ENCODE peak calls at places on chromosomes 5 and 9, in five cellular contexts. One of them, this sample, is unnamed.

GRCh38 chr9:109478665-109479380 is 19.3 kb downstream of the PTPN3 start:
- DNase-seq in A549: no peak
- DNase-seq in GM12878: no peak
- DNase-seq in endothelial cell of umbilical vein: no peak
- DNase-seq in HepG2: peak; percentile 36
- DNase-seq in this sample: no peak

GRCh38 chr9:127178646-127179632 is 56.5 kb upstream of the ANGPTL2 start:
- DNase-seq in A549: no peak
- DNase-seq in GM12878: no peak
- DNase-seq in endothelial cell of umbilical vein: peak; percentile 53
- DNase-seq in HepG2: no peak
- DNase-seq in this sample: no peak

GRCh38 chr9:15999422-16000339 is 446.8 kb downstream of the CCDC171 start:
- DNase-seq in A549: peak; percentile 79
- DNase-seq in GM12878: no peak
- DNase-seq in endothelial cell of umbilical vein: peak; percentile 52
- DNase-seq in HepG2: no peak
- DNase-seq in this sample: peak; percentile 45

GRCh38 chr5:136054133-136054996 is 25.6 kb downstream of the TGFBI start:
- DNase-seq in A549: no peak
- DNase-seq in GM12878: no peak
- DNase-seq in endothelial cell of umbilical vein: no peak
- DNase-seq in HepG2: no peak
- DNase-seq in this sample: no peak

GRCh38 chr5:98563885-98564653 is 209.4 kb upstream of the RGMB start:
- DNase-seq in A549: no peak
- DNase-seq in GM12878: no peak
- DNase-seq in endothelial cell of umbilical vein: no peak
- DNase-seq in HepG2: no peak
- DNase-seq in this sample: no peak

GRCh38 chr5:142186821-142187594 is 78.4 kb downstream of the NDFIP1 start:
- DNase-seq in A549: peak; percentile 7
- DNase-seq in GM12878: no peak
- DNase-seq in endothelial cell of umbilical vein: no peak
- DNase-seq in HepG2: peak; percentile 38
- DNase-seq in this sample: peak; percentile 37

GRCh38 chr5:152094076-152094475 is 169.4 kb upstream of the GLRA1 start:
- DNase-seq in A549: no peak
- DNase-seq in GM12878: no peak
- DNase-seq in endothelial cell of umbilical vein: no peak
- DNase-seq in HepG2: no peak
- DNase-seq in this sample: no peak

GRCh38 chr5:18882162-18882561 is 1105.8 kb downstream of the CDH18 start:
- DNase-seq in A549: no peak
- DNase-seq in GM12878: no peak
- DNase-seq in endothelial cell of umbilical vein: no peak
- DNase-seq in HepG2: no peak
- DNase-seq in this sample: no peak

GRCh38 chr5:123125172-123125508 is 36.1 kb downstream of the PRDM6 start:
- DNase-seq in A549: no peak
- DNase-seq in GM12878: no peak
- DNase-seq in endothelial cell of umbilical vein: no peak
- DNase-seq in HepG2: no peak
- DNase-seq in this sample: no peak

GRCh38 chr5:13276143-13276542 is 668.3 kb downstream of the DNAH5 start:
- DNase-seq in A549: no peak
- DNase-seq in GM12878: no peak
- DNase-seq in endothelial cell of umbilical vein: no peak
- DNase-seq in HepG2: no peak
- DNase-seq in this sample: no peak

GRCh38 chr5:13278148-13278547 is 666.3 kb downstream of the DNAH5 start:
- DNase-seq in A549: peak; percentile 18
- DNase-seq in GM12878: no peak
- DNase-seq in endothelial cell of umbilical vein: no peak
- DNase-seq in HepG2: no peak
- DNase-seq in this sample: peak; percentile 11
- TF ChIP-seq MYC in A549: no peak
- TF ChIP-seq MYC in GM12878: no peak
- TF ChIP-seq MYC in endothelial cell of umbilical vein: no peak
- TF ChIP-seq MYC in HepG2: no peak
- TF ChIP-seq MYC in this sample: no peak

DNA sequence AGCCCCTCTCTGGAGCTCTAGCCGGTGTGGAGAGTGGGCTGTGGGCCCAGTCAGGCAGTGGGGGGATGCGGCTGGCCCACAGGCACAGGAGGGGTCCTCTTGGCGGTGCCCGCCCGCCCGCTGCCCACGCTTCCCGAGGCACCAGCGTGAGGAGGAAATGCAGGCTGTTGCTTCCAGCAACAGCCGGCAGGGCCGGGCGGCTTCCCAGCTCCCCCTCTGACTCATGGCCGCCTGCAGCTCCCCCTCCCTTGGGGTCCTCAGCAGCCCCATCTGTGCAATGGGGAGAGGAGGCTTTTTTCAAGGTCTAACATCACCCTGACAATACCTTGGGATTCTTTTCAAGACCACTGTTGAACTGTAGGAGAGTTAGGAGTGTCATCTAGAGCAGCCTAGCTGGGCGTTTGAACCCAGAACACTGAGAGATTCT is 10.4 kb downstream of the CXXC5 start:
- DNase-seq in A549: no peak
- DNase-seq in GM12878: no peak
- DNase-seq in endothelial cell of umbilical vein: peak; percentile 59
- DNase-seq in HepG2: no peak
- DNase-seq in this sample: peak; percentile 46
- TF ChIP-seq CTCF in A549: no peak
- TF ChIP-seq CTCF in GM12878: no peak
- TF ChIP-seq CTCF in endothelial cell of umbilical vein: no peak
- TF ChIP-seq CTCF in HepG2: no peak
- TF ChIP-seq CTCF in this sample: no peak

DNA sequence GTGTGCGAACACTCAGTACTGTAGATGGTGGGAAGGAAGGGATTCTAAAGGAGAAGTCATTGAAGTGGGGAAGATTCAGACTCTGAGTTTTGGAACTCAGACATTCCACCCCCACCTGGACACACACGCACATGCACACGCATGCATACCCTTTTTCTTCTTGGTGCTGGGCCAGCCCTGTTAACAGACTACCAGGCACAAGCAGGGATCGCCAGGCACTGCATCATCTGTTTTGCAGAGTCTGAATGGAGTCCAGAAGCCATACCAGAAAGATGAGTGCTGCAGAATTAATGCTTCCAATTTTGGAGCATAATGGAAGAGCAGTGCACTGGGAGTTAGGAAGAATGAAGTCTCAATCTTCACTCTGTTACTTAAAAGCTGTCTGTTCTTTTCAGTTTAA is 95.4 kb downstream of the PDE8B start:
- DNase-seq in A549: no peak
- DNase-seq in GM12878: no peak
- DNase-seq in endothelial cell of umbilical vein: no peak
- DNase-seq in HepG2: no peak
- DNase-seq in this sample: no peak
- TF ChIP-seq MAX in A549: no peak
- TF ChIP-seq MAX in GM12878: no peak
- TF ChIP-seq MAX in endothelial cell of umbilical vein: no peak
- TF ChIP-seq MAX in HepG2: no peak
- TF ChIP-seq MAX in this sample: no peak

GRCh38 chr9:73579823-73580222 is 428.2 kb downstream of the ANXA1 start:
- DNase-seq in A549: no peak
- DNase-seq in GM12878: no peak
- DNase-seq in endothelial cell of umbilical vein: no peak
- DNase-seq in HepG2: peak; percentile 18
- DNase-seq in this sample: no peak
- TF ChIP-seq MYC in A549: no peak
- TF ChIP-seq MYC in GM12878: no peak
- TF ChIP-seq MYC in endothelial cell of umbilical vein: no peak
- TF ChIP-seq MYC in HepG2: no peak
- TF ChIP-seq MYC in this sample: no peak

GRCh38 chr9:69931340-69931739 is 110.7 kb downstream of the CFAP95 start:
- DNase-seq in A549: no peak
- DNase-seq in GM12878: no peak
- DNase-seq in endothelial cell of umbilical vein: peak; percentile 48
- DNase-seq in HepG2: peak; percentile 9
- DNase-seq in this sample: peak; percentile 0
- TF ChIP-seq CTCF in A549: peak; percentile 64
- TF ChIP-seq CTCF in GM12878: no peak
- TF ChIP-seq CTCF in endothelial cell of umbilical vein: peak; percentile 49
- TF ChIP-seq CTCF in HepG2: peak; percentile 43
- TF ChIP-seq CTCF in this sample: no peak

This sample was measured in NB4.